ENCODE peak calls at places on chromosomes 12 and 14, in four cellular contexts. B is sigmoid colon, U is dorsolateral prefrontal cortex, W is pancreas. S is an unnamed sample.

GRCh38 chr12:100185361-100185894 is 15.2 kb upstream of the ACTR6 start:
- DNase-seq in B (no peak), W (no peak), U (no peak), S (no peak)

GRCh38 chr12:124453419-124454351 is 113.7 kb downstream of the NCOR2 start:
- DNase-seq in W (no peak), U (peak), B (peak), S (peak)

GRCh38 chr14:42671636-42672035 is 1065.0 kb downstream of the LRFN5 start:
- DNase-seq in U (no peak), W (no peak), B (no peak), S (no peak)

GRCh38 chr14:71780075-71780474 is 152.2 kb upstream of the RGS6 start:
- DNase-seq in W (no peak), B (no peak), U (no peak), S (no peak)

GRCh38 chr12:44019118-44019517 is 183.2 kb downstream of the TMEM117 start:
- DNase-seq in B (no peak), W (no peak), U (no peak), S (no peak)

GRCh38 chr14:88660056-88660455 is 97.2 kb downstream of the ZC3H14 start:
- DNase-seq in B (no peak), W (no peak), U (no peak), S (no peak)

GRCh38 chr14:75125617-75126016 is 1.2 kb downstream of the NEK9 start:
- DNase-seq in W (no peak), B (no peak), U (no peak), S (no peak)

GRCh38 chr14:102491786-102492522 is 17.6 kb downstream of the ANKRD9 start:
- DNase-seq in U (peak), B (no peak), W (no peak), S (no peak)

GRCh38 chr12:50923361-50924130 is 28.8 kb upstream of the HIGD1C start:
- DNase-seq in B (no peak), U (no peak), W (no peak), S (no peak)

GRCh38 chr12:50925342-50925651 is 27.0 kb upstream of the HIGD1C start:
- DNase-seq in U (no peak), W (no peak), B (no peak), S (no peak)

GRCh38 chr12:50924131-50924438 is 28.3 kb upstream of the HIGD1C start:
- DNase-seq in U (no peak), W (no peak), B (no peak), S (no peak)

GRCh38 chr12:50924439-50925341 is 27.7 kb upstream of the HIGD1C start:
- DNase-seq in W (peak), B (peak), U (peak), S (peak)

GRCh38 chr12:50922820-50923219 is 29.5 kb upstream of the HIGD1C start:
- DNase-seq in B (peak), U (no peak), W (no peak), S (no peak)
- H3K27ac ChIP-seq in B (peak), U (peak), W (peak), S (peak)

DNA sequence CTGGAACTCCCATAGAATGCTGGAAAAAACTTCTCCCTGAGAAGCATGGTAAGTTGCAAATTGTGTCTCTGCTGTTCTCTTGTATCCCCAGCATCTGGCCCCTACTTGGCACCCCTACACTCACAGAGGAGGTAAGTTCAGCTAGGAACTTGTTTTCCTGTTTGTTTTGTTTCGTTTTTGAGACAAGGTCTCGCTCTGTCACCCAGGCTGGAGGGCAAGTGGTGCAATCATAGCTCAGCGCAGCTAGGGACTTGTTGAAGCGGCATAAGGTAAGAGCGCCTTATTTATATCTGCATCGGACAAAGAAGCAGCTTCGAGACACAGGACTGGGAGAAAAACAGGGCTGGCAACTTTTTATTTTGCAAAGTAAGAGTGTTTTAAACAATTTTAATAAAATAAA is 18.5 kb upstream of the ANO2 start:
- DNase-seq in B (no peak), U (no peak), W (no peak), S (no peak)
- H3K4me3 ChIP-seq in B (no peak), U (no peak), W (no peak), S (no peak)

GRCh38 chr14:50011242-50011641 is 105.1 kb downstream of the VCPKMT start:
- DNase-seq in U (no peak), W (no peak), B (no peak), S (no peak)

GRCh38 chr14:50006141-50006540 is 110.2 kb downstream of the VCPKMT start:
- DNase-seq in W (no peak), B (no peak), U (no peak), S (no peak)

GRCh38 chr14:50007123-50007903 is 109.1 kb downstream of the VCPKMT start:
- DNase-seq in U (no peak), B (no peak), W (no peak), S (no peak)

GRCh38 chr14:50010752-50011151 is 105.6 kb downstream of the VCPKMT start:
- DNase-seq in W (no peak), U (no peak), B (no peak), S (no peak)

DNA sequence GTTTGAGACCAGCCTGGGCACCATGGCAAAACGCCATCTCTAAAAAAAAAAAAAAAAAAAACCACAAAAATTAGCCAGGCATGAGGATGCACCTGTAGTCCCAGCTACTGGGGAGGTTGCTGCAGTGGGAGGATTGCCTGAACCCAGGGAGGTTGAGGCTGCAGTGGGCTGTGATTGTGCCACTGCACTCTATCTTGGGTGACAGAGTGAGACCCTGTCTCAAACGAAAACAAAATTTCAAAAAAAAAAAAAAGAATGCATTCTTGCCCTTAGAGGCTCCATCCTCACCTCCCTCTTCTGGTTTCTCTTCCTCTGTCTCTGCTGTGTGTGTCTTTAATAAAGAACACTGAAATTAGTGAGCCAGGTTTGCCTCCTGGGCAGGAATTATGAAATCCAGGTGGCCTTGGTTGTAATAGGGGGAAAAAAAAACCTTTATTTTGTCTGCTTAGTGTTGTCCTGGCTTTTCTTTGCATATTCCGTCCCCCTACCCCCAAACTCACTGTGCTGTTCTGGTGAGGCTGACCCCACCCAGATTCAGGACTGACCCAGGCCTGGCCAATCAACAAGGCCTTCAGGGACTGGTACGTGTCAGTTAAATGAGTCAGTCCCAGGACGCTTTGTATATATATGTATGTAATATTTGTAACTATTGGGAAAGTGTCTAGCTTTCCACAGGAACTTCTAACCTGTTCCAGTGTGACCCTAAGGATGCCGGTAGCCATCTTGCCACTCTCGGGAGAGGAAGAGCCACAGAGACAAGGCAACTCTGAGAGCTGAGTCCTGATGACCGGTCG is 107.6 kb downstream of the VCPKMT start:
- DNase-seq in W (no peak), U (no peak), B (peak), S (no peak)
- H3K27ac ChIP-seq in W (no peak), U (no peak), B (no peak), S (peak)

GRCh38 chr12:591571-592505 is 71.4 kb downstream of the NINJ2 start:
- DNase-seq in W (peak), B (peak), U (peak), S (no peak)
- H3K4me3 ChIP-seq in W (peak), B (no peak), U (no peak), S (no peak)

DNA sequence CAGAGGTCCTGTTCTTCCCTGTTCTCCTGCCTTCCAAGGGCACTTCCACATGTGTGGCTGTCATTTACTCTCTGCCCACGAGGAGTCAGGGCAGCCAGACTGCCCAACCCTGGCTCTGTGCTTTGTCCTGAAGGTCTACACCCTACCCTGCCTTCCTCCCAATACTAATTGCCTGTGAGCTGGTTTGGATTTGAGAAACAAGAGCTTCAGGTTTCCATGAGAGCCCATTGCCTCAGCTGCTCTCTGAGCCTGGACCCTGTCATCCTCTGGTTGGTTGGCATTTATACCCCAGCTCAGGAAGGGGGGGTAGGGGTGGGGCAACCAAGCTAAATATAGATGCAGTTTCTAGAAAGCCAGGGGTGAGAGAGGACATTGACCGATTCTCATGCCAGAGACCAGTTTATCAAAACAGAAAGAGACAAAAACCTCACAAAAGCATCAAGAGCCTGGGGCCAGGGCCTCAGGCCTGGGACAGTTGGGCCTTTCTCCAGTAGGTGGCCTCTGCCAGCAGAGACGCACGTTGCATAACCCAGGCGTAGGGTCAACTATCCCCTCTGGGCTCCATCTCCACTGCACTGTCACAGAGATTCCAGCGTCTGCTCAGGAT is 34.5 kb downstream of the VDR start:
- DNase-seq in U (no peak), W (no peak), B (peak), S (no peak)
- H3K27ac ChIP-seq in U (no peak), W (no peak), B (peak), S (peak)

GRCh38 chr14:24692382-24693352 is 58.7 kb upstream of the GZMB start:
- DNase-seq in U (no peak), B (no peak), W (no peak), S (no peak)
- H3K4me3 ChIP-seq in U (no peak), B (no peak), W (no peak), S (no peak)

DNA sequence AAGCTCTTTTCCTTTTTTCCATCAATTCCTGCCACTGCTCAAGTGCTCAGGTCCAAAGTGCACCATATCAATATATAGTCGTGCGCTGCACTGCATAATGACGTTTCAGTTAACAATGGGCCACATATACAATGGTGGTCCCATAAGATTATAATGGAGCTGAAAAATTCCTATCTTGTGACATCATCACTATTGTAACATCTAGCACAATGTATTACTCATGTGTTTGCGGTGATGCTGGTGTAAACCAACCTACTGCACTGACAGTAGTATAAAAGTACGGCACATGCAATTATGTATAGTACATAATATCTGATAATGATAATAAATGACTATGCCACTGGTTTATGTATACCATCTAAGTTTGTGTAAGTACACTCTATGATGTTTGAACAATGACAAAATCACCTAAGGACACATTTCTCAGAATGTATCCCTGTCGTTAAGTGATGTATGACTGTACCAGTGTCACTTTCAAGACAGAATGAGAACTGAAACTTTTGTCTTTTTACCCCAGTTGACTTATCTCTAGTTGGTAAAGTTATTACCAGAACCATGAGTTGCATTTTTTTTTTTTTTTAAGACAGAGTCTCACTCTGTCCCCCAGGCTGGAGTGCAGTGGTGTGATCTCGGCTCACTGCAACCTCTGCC is 53.7 kb upstream of the INSM2 start:
- DNase-seq in B (no peak), W (no peak), U (no peak), S (no peak)
- H3K27ac ChIP-seq in B (no peak), W (no peak), U (no peak), S (no peak)

DNA sequence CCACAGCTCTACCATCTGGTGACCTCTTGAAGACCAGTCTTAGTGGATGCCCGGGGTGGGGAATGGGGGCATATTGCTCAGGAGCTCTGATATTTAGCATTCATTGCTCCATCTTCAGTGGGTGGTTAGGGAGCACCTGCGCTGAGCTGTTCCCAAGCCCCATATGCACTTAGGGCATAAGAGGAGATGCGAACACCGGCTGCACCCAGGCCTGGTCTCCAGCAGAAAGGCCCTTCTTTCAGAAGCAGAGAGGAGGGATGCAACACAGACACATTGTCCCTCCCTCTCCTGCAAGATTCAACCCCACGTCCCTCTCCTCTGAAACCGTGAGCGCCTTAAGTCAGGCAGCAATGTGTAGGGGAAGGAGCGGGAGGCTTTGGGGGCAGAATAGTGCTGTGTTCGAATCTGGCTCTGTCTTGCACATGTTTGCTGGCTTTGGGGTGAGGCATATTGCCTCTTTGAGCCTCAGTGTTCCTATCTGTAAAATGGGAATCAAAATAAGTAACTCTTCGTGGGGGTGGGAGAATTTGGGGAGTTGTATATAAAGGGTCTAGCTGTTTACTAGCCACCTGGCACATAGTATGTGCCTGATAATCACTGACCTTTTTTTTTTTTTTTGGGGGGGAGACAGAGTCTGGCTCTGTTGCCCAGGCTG is 87.7 kb downstream of the FOXN4 start:
- DNase-seq in B (no peak), U (no peak), W (no peak), S (no peak)
- H3K4me3 ChIP-seq in B (no peak), U (no peak), W (no peak), S (no peak)

GRCh38 chr14:61443481-61443880 is 122.1 kb downstream of the PRKCH start:
- DNase-seq in B (no peak), W (no peak), U (no peak), S (no peak)
- H3K27ac ChIP-seq in B (no peak), W (no peak), U (no peak), S (no peak)

DNA sequence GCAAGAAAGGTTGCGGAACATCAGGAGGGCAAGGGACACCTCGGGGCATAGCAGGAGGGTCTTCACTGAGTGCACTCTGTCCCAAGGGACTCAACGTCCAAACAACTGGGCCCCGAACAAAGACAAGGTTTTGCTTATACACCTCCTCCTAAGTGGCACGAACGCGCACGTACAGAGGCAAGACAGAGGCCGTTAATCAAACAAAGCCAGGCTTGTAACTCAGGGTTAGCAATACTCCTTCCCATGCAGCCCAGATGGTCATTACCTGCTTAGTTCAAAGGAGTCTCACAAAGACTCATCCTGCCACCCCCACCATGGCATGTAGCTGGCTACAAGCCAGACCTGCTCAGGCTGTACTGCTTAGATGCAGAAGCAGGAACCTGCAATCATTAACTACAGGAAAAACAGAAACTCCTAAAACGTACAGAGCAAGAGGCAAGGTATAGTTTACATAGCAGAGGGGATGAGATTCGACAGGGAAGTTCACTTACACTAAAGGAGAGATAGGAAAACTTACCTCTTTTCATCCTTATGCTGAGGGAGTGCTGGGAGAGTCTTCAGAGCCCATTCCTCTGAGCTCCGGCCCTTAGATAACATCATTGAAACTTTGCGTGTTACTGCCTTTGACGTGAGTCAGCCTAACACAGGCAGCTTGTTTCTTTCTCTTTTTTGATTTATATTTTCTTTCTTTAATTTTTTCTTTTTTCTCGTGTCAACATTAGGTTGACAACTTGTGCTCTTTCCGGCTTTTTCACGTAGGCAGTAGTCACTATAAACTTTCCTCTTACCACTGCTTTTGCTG is 1319.1 kb downstream of the TMEM121 start:
- DNase-seq in B (no peak), W (peak), U (no peak), S (no peak)
- H3K4me3 ChIP-seq in B (peak), W (peak), U (peak), S (peak)